ENCODE peak calls at places on chromosomes 12 and 14, in six cellular contexts. Q, I, G, V, D and U are unnamed samples.

GRCh38 chr14:31229638-31230229 is 22.1 kb upstream of the HECTD1 start:
- DNase-seq in V (peak), I (peak), G (no peak), D (peak), Q (peak), U (peak)

GRCh38 chr14:50964683-50965390 is 20.6 kb upstream of the PYGL start:
- DNase-seq in V (peak), G (no peak), D (peak), Q (peak), I (no peak), U (no peak)

GRCh38 chr12:39692258-39692853 is 72.8 kb upstream of the ABCD2 start:
- DNase-seq in D (no peak), I (no peak), V (no peak), Q (no peak), G (no peak), U (no peak)

GRCh38 chr12:42611571-42612257 is 22.2 kb upstream of the PRICKLE1 start:
- DNase-seq in G (no peak), I (no peak), V (no peak), D (no peak), Q (no peak), U (no peak)

GRCh38 chr14:88380405-88380804 is 5.1 kb upstream of the SPATA7 start:
- DNase-seq in D (no peak), G (no peak), I (no peak), V (no peak), Q (no peak), U (no peak)

GRCh38 chr12:105205322-105206048 is 30.5 kb downstream of the APPL2 start:
- DNase-seq in V (no peak), D (no peak), Q (no peak), I (no peak), G (no peak), U (no peak)

GRCh38 chr12:105040476-105040875 is 43.8 kb downstream of the ALDH1L2 start:
- DNase-seq in Q (no peak), V (no peak), I (no peak), G (no peak), D (no peak), U (no peak)

GRCh38 chr12:601976-602699 is 61.1 kb downstream of the NINJ2 start:
- DNase-seq in G (no peak), V (no peak), Q (no peak), D (no peak), I (no peak), U (no peak)

GRCh38 chr12:18103624-18104023 is 13.6 kb upstream of the RERGL start:
- DNase-seq in Q (no peak), V (no peak), G (no peak), D (no peak), I (no peak), U (no peak)

GRCh38 chr12:131108171-131108955 is 154.7 kb downstream of the ADGRD1 start:
- DNase-seq in V (no peak), D (no peak), G (no peak), Q (no peak), I (no peak), U (no peak)

GRCh38 chr12:14111230-14111865 is 129.9 kb upstream of the GRIN2B start:
- DNase-seq in Q (no peak), G (no peak), D (no peak), V (no peak), I (peak), U (no peak)

GRCh38 chr12:128091931-128092330 is 175.0 kb upstream of the TMEM132C start:
- DNase-seq in V (no peak), I (no peak), Q (no peak), D (no peak), G (no peak), U (no peak)